ENCODE peak calls at places on chromosomes 4 and X, in seven cellular contexts. I is dorsolateral prefrontal cortex; T is activated naive CD8-positive, alpha-beta T cell treated with anti-CD3 and anti-CD28 coated beads, Interleukin-2, amount 50 U/mL, for 16 hours; C is cardiac fibroblast; U is thoracic aorta; E is Daoy; R is HTR-8/SVneo. W is an unnamed sample.

GRCh38 chr4:169045862-169046584 is 36.0 kb upstream of the CBR4 start:
- DNase-seq in I (no peak), T (no peak), C (peak; percentile 24), U (no peak), E (no peak), R (peak; percentile 18), W (no peak)

GRCh38 chr4:53962516-53963225 is 101.7 kb downstream of the CHIC2 start:
- DNase-seq in I (no peak), T (no peak), C (peak; percentile 61), U (no peak), E (peak; percentile 45), R (peak; percentile 8), W (no peak)

GRCh38 chr4:73593631-73594241 is 26.5 kb downstream of the RASSF6 start:
- DNase-seq in I (no peak), T (no peak), C (peak; percentile 62), U (no peak), E (peak; percentile 5), R (no peak), W (no peak)

GRCh38 chrX:1657367-1658082 is 42.7 kb downstream of the ASMT start:
- DNase-seq in I (no peak), T (no peak), C (peak; percentile 36), U (no peak), E (peak; percentile 12), R (peak; percentile 45), W (peak; percentile 69)

GRCh38 chr4:84218002-84218401 is 281.1 kb downstream of the NKX6-1 start:
- DNase-seq in I (no peak), T (no peak), C (no peak), U (no peak), E (no peak), R (no peak), W (no peak)

GRCh38 chr4:78710536-78710935 is 65.6 kb upstream of the BMP2K start:
- DNase-seq in I (no peak), T (no peak), C (no peak), U (no peak), E (peak; percentile 2), R (no peak), W (no peak)

GRCh38 chrX:68018248-68019203 is 414.8 kb downstream of the OPHN1 start:
- DNase-seq in I (no peak), T (no peak), C (peak; percentile 28), U (no peak), E (no peak), R (peak; percentile 1), W (no peak)

GRCh38 chr4:7055111-7055989 is 12.2 kb downstream of the TADA2B start:
- DNase-seq in I (no peak), T (no peak), C (no peak), U (no peak), E (no peak), R (no peak), W (no peak)

GRCh38 chr4:127555106-127555505 is 77.7 kb upstream of the INTU start:
- DNase-seq in I (no peak), T (no peak), C (no peak), U (no peak), E (no peak), R (no peak), W (no peak)

GRCh38 chr4:10160280-10160856 is 43.8 kb upstream of the WDR1 start:
- DNase-seq in I (no peak), T (no peak), C (peak; percentile 69), U (no peak), E (no peak), R (no peak), W (no peak)

GRCh38 chr4:57090099-57090498 is 20.1 kb downstream of the IGFBP7 start:
- DNase-seq in I (no peak), T (no peak), C (no peak), U (no peak), E (no peak), R (no peak), W (no peak)

GRCh38 chrX:65451663-65452062 is 82.9 kb downstream of the LAS1L start:
- DNase-seq in I (no peak), T (no peak), C (peak; percentile 18), U (no peak), E (no peak), R (no peak), W (no peak)

GRCh38 chr4:102438396-102438795 is 62.8 kb upstream of the NFKB1 start:
- DNase-seq in I (no peak), T (no peak), C (peak; percentile 6), U (no peak), E (peak; percentile 4), R (no peak), W (no peak)

GRCh38 chrX:29318051-29318450 is 730.8 kb downstream of the IL1RAPL1 start:
- DNase-seq in I (no peak), T (no peak), C (peak; percentile 31), U (no peak), E (no peak), R (peak; percentile 6), W (no peak)

W was measured in GM06990.